ENCODE peak calls at places on chromosomes 7 and 10, in six cellular contexts. One of them, this sample, is unnamed.

GRCh38 chr7:5445991-5446594 is 22.5 kb upstream of the TNRC18 start:
- DNase-seq in small intestine: no peak
- DNase-seq in NCI-H1105: no peak
- DNase-seq in cerebellum: peak
- DNase-seq in ovary: peak
- DNase-seq in DMS153: no peak
- DNase-seq in this sample: no peak

GRCh38 chr10:35875281-35875680 is 233.2 kb upstream of the FZD8 start:
- DNase-seq in small intestine: no peak
- DNase-seq in NCI-H1105: no peak
- DNase-seq in cerebellum: no peak
- DNase-seq in ovary: no peak
- DNase-seq in DMS153: no peak
- DNase-seq in this sample: no peak

GRCh38 chr7:91263359-91264082 is 712 bp upstream of the FZD1 start:
- DNase-seq in small intestine: peak
- DNase-seq in NCI-H1105: peak
- DNase-seq in cerebellum: no peak
- DNase-seq in ovary: peak
- DNase-seq in DMS153: no peak
- DNase-seq in this sample: peak

GRCh38 chr7:74291535-74291934 is 2.3 kb downstream of the CLIP2 start:
- DNase-seq in small intestine: no peak
- DNase-seq in NCI-H1105: no peak
- DNase-seq in cerebellum: no peak
- DNase-seq in ovary: no peak
- DNase-seq in DMS153: no peak
- DNase-seq in this sample: no peak

GRCh38 chr7:84070101-84070500 is 124.5 kb downstream of the SEMA3A start:
- DNase-seq in small intestine: no peak
- DNase-seq in NCI-H1105: no peak
- DNase-seq in cerebellum: no peak
- DNase-seq in ovary: no peak
- DNase-seq in DMS153: no peak
- DNase-seq in this sample: no peak

GRCh38 chr10:93461124-93461806 is 20.9 kb downstream of the MYOF start:
- DNase-seq in small intestine: no peak
- DNase-seq in NCI-H1105: no peak
- DNase-seq in cerebellum: no peak
- DNase-seq in ovary: no peak
- DNase-seq in DMS153: peak
- DNase-seq in this sample: peak

GRCh38 chr10:47026301-47027107 is 115.3 kb downstream of the PTPN20 start:
- DNase-seq in small intestine: no peak
- DNase-seq in NCI-H1105: no peak
- DNase-seq in cerebellum: no peak
- DNase-seq in ovary: no peak
- DNase-seq in DMS153: no peak
- DNase-seq in this sample: no peak

GRCh38 chr10:33398796-33399195 is 64.3 kb upstream of the NRP1 start:
- DNase-seq in small intestine: no peak
- DNase-seq in NCI-H1105: no peak
- DNase-seq in cerebellum: no peak
- DNase-seq in ovary: no peak
- DNase-seq in DMS153: no peak
- DNase-seq in this sample: no peak

GRCh38 chr10:24974978-24975377 is 22.6 kb upstream of the PRTFDC1 start:
- DNase-seq in small intestine: peak
- DNase-seq in NCI-H1105: no peak
- DNase-seq in cerebellum: no peak
- DNase-seq in ovary: peak
- DNase-seq in DMS153: no peak
- DNase-seq in this sample: no peak

GRCh38 chr10:129963831-129964501 is at the start of gene EBF3:
- DNase-seq in small intestine: peak
- DNase-seq in NCI-H1105: peak
- DNase-seq in cerebellum: no peak
- DNase-seq in ovary: peak
- DNase-seq in DMS153: peak
- DNase-seq in this sample: peak

GRCh38 chr7:98826811-98827231 is 43.0 kb downstream of the TMEM130 start:
- DNase-seq in small intestine: no peak
- DNase-seq in NCI-H1105: no peak
- DNase-seq in cerebellum: peak
- DNase-seq in ovary: peak
- DNase-seq in DMS153: peak
- DNase-seq in this sample: peak

GRCh38 chr10:124224331-124225028 is 131.1 kb upstream of the CHST15 start:
- DNase-seq in small intestine: no peak
- DNase-seq in NCI-H1105: no peak
- DNase-seq in cerebellum: no peak
- DNase-seq in ovary: no peak
- DNase-seq in DMS153: no peak
- DNase-seq in this sample: no peak

GRCh38 chr7:16921644-16922257 is 40.0 kb upstream of the AGR3 start:
- DNase-seq in small intestine: peak
- DNase-seq in NCI-H1105: no peak
- DNase-seq in cerebellum: no peak
- DNase-seq in ovary: no peak
- DNase-seq in DMS153: no peak
- DNase-seq in this sample: no peak

GRCh38 chr10:38038107-38038931 is 27.8 kb downstream of the ZNF33A start:
- DNase-seq in small intestine: no peak
- DNase-seq in NCI-H1105: no peak
- DNase-seq in cerebellum: no peak
- DNase-seq in ovary: no peak
- DNase-seq in DMS153: no peak
- DNase-seq in this sample: no peak

GRCh38 chr7:76063114-76063513 is 15.2 kb downstream of the MDH2 start:
- DNase-seq in small intestine: no peak
- DNase-seq in NCI-H1105: no peak
- DNase-seq in cerebellum: no peak
- DNase-seq in ovary: no peak
- DNase-seq in DMS153: no peak
- DNase-seq in this sample: no peak

GRCh38 chr7:142412551-142413193 is 154.8 kb upstream of the PRSS58 start:
- DNase-seq in small intestine: peak
- DNase-seq in NCI-H1105: no peak
- DNase-seq in cerebellum: no peak
- DNase-seq in ovary: no peak
- DNase-seq in DMS153: no peak
- DNase-seq in this sample: no peak

This sample was measured in NCI-H1092 treated with DMSO at 0.1 percent for 48 hours.